ENCODE peak calls at places on chromosomes 1 and 21, in ten cellular contexts. U, G, W, D, A, C, J, H, V and Y are unnamed samples.

GRCh38 chr1:157155658-157156057 is 17.5 kb upstream of the ETV3 start:
- DNase-seq in U (no peak), G (peak), W (no peak), D (peak), A (no peak), C (no peak), J (no peak), H (no peak), V (no peak), Y (no peak)

GRCh38 chr21:28953247-28953646 is 39.4 kb downstream of the LTN1 start:
- DNase-seq in U (no peak), G (no peak), W (no peak), D (no peak), A (no peak), C (no peak), J (no peak), H (no peak), V (no peak), Y (no peak)

GRCh38 chr1:27318596-27318995 is 3.4 kb upstream of the TMEM222 start:
- DNase-seq in U (no peak), G (no peak), W (no peak), D (no peak), A (peak), C (no peak), J (no peak), H (peak), V (no peak), Y (peak)

GRCh38 chr1:228334226-228334935 is 72.3 kb downstream of the TRIM11 start:
- DNase-seq in U (no peak), G (peak), W (no peak), D (no peak), A (no peak), C (no peak), J (peak), H (no peak), V (no peak), Y (no peak)

GRCh38 chr1:79988401-79988800 is 981.9 kb upstream of the ADGRL4 start:
- DNase-seq in U (no peak), G (no peak), W (no peak), D (no peak), A (no peak), C (no peak), J (no peak), H (no peak), V (no peak), Y (no peak)

GRCh38 chr21:45739218-45740087 is 95.9 kb downstream of the PCBP3 start:
- DNase-seq in U (no peak), G (no peak), W (no peak), D (no peak), A (no peak), C (no peak), J (no peak), H (no peak), V (no peak), Y (no peak)

GRCh38 chr1:245961137-245961540 is 545.9 kb downstream of the SMYD3 start:
- DNase-seq in U (no peak), G (no peak), W (peak), D (no peak), A (peak), C (no peak), J (no peak), H (peak), V (no peak), Y (peak)

GRCh38 chr1:26537951-26538352 is 8.4 kb downstream of the RPS6KA1 start:
- DNase-seq in U (no peak), G (no peak), W (peak), D (no peak), A (peak), C (no peak), J (no peak), H (peak), V (no peak), Y (peak)

GRCh38 chr1:167083066-167083682 is 7.0 kb downstream of the GPA33 start:
- DNase-seq in U (no peak), G (no peak), W (no peak), D (no peak), A (no peak), C (peak), J (no peak), H (no peak), V (no peak), Y (no peak)

GRCh38 chr21:43840259-43840658 is 24.8 kb upstream of the AGPAT3 start:
- DNase-seq in U (no peak), G (no peak), W (no peak), D (no peak), A (no peak), C (no peak), J (no peak), H (no peak), V (no peak), Y (no peak)

GRCh38 chr1:154896811-154897286 is 26.8 kb upstream of the KCNN3 start:
- DNase-seq in U (no peak), G (no peak), W (no peak), D (no peak), A (no peak), C (no peak), J (no peak), H (no peak), V (no peak), Y (no peak)